ENCODE peak calls at places on chromosomes 6 and 20, in nine cellular contexts. One of them, this sample, is unnamed.

GRCh38 chr6:75493400-75494064 is at the start of gene FILIP1:
- DNase-seq in SHP77: no peak
- DNase-seq in NCI-H1105 treated with DMSO at 0.1 percent for 48 hours: peak; percentile 19
- DNase-seq in activated CD8-positive, alpha-beta memory T cell treated with anti-CD3 and anti-CD28 coated beads, Interleukin-2, amount 10 ng/mL, durations not matched to agents 7 days and 5 days: no peak
- DNase-seq in ELF-1: peak; percentile 57
- DNase-seq in activated T-helper 1 cell treated with anti-CD3 and anti-CD28 coated beads, Interleukin-12 subunit alpha, Interleukin-12 subunit beta, Interleukin-2, Interleukin-4 antibody, amounts not matched to agents 30 ng/mL and 10 ng/mL and 1 ng/mL, durations not matched to agents 14 hours and 24 hours and 36 hours: no peak
- DNase-seq in activated naive CD4-positive, alpha-beta T cell treated with Interleukin-2 at 50 U/mL for 16 hours: no peak
- DNase-seq in ACHN: no peak
- DNase-seq in NCI-H1092 treated with DMSO at 0.1 percent for 48 hours: no peak
- DNase-seq in this sample: no peak

GRCh38 chr6:160321729-160322505 is 26.3 kb upstream of the SLC22A3 start:
- DNase-seq in NCI-H1092 treated with DMSO at 0.1 percent for 48 hours: no peak
- DNase-seq in NCI-H1105 treated with DMSO at 0.1 percent for 48 hours: no peak
- DNase-seq in activated T-helper 1 cell treated with anti-CD3 and anti-CD28 coated beads, Interleukin-12 subunit alpha, Interleukin-12 subunit beta, Interleukin-2, Interleukin-4 antibody, amounts not matched to agents 30 ng/mL and 10 ng/mL and 1 ng/mL, durations not matched to agents 14 hours and 24 hours and 36 hours: no peak
- DNase-seq in SHP77: no peak
- DNase-seq in ACHN: no peak
- DNase-seq in ELF-1: no peak
- DNase-seq in activated CD8-positive, alpha-beta memory T cell treated with anti-CD3 and anti-CD28 coated beads, Interleukin-2, amount 10 ng/mL, durations not matched to agents 7 days and 5 days: no peak
- DNase-seq in activated naive CD4-positive, alpha-beta T cell treated with Interleukin-2 at 50 U/mL for 16 hours: no peak
- DNase-seq in this sample: no peak

GRCh38 chr20:1844723-1845523 is 50.3 kb upstream of the SIRPA start:
- DNase-seq in ELF-1: no peak
- DNase-seq in activated CD8-positive, alpha-beta memory T cell treated with anti-CD3 and anti-CD28 coated beads, Interleukin-2, amount 10 ng/mL, durations not matched to agents 7 days and 5 days: no peak
- DNase-seq in activated T-helper 1 cell treated with anti-CD3 and anti-CD28 coated beads, Interleukin-12 subunit alpha, Interleukin-12 subunit beta, Interleukin-2, Interleukin-4 antibody, amounts not matched to agents 30 ng/mL and 10 ng/mL and 1 ng/mL, durations not matched to agents 14 hours and 24 hours and 36 hours: peak; percentile 6
- DNase-seq in SHP77: no peak
- DNase-seq in NCI-H1105 treated with DMSO at 0.1 percent for 48 hours: peak; percentile 2
- DNase-seq in ACHN: no peak
- DNase-seq in activated naive CD4-positive, alpha-beta T cell treated with Interleukin-2 at 50 U/mL for 16 hours: peak; percentile 2
- DNase-seq in NCI-H1092 treated with DMSO at 0.1 percent for 48 hours: no peak
- DNase-seq in this sample: peak; percentile 89

GRCh38 chr20:49987868-49988690 is 5.3 kb downstream of the SNAI1 start:
- DNase-seq in ACHN: no peak
- DNase-seq in activated naive CD4-positive, alpha-beta T cell treated with Interleukin-2 at 50 U/mL for 16 hours: no peak
- DNase-seq in NCI-H1105 treated with DMSO at 0.1 percent for 48 hours: no peak
- DNase-seq in NCI-H1092 treated with DMSO at 0.1 percent for 48 hours: no peak
- DNase-seq in activated CD8-positive, alpha-beta memory T cell treated with anti-CD3 and anti-CD28 coated beads, Interleukin-2, amount 10 ng/mL, durations not matched to agents 7 days and 5 days: no peak
- DNase-seq in ELF-1: no peak
- DNase-seq in SHP77: no peak
- DNase-seq in activated T-helper 1 cell treated with anti-CD3 and anti-CD28 coated beads, Interleukin-12 subunit alpha, Interleukin-12 subunit beta, Interleukin-2, Interleukin-4 antibody, amounts not matched to agents 30 ng/mL and 10 ng/mL and 1 ng/mL, durations not matched to agents 14 hours and 24 hours and 36 hours: no peak
- DNase-seq in this sample: no peak

GRCh38 chr6:158072083-158072721 is 90.5 kb downstream of the SYNJ2 start:
- DNase-seq in activated CD8-positive, alpha-beta memory T cell treated with anti-CD3 and anti-CD28 coated beads, Interleukin-2, amount 10 ng/mL, durations not matched to agents 7 days and 5 days: peak; percentile 82
- DNase-seq in NCI-H1105 treated with DMSO at 0.1 percent for 48 hours: peak; percentile 73
- DNase-seq in activated T-helper 1 cell treated with anti-CD3 and anti-CD28 coated beads, Interleukin-12 subunit alpha, Interleukin-12 subunit beta, Interleukin-2, Interleukin-4 antibody, amounts not matched to agents 30 ng/mL and 10 ng/mL and 1 ng/mL, durations not matched to agents 14 hours and 24 hours and 36 hours: peak; percentile 60
- DNase-seq in NCI-H1092 treated with DMSO at 0.1 percent for 48 hours: peak; percentile 61
- DNase-seq in SHP77: peak; percentile 28
- DNase-seq in ELF-1: peak; percentile 80
- DNase-seq in ACHN: peak; percentile 57
- DNase-seq in activated naive CD4-positive, alpha-beta T cell treated with Interleukin-2 at 50 U/mL for 16 hours: peak; percentile 70
- DNase-seq in this sample: peak; percentile 85

GRCh38 chr6:141587482-141588266 is 545.1 kb upstream of the GJE1 start:
- DNase-seq in activated T-helper 1 cell treated with anti-CD3 and anti-CD28 coated beads, Interleukin-12 subunit alpha, Interleukin-12 subunit beta, Interleukin-2, Interleukin-4 antibody, amounts not matched to agents 30 ng/mL and 10 ng/mL and 1 ng/mL, durations not matched to agents 14 hours and 24 hours and 36 hours: no peak
- DNase-seq in NCI-H1105 treated with DMSO at 0.1 percent for 48 hours: no peak
- DNase-seq in ACHN: peak; percentile 2
- DNase-seq in activated CD8-positive, alpha-beta memory T cell treated with anti-CD3 and anti-CD28 coated beads, Interleukin-2, amount 10 ng/mL, durations not matched to agents 7 days and 5 days: no peak
- DNase-seq in NCI-H1092 treated with DMSO at 0.1 percent for 48 hours: no peak
- DNase-seq in activated naive CD4-positive, alpha-beta T cell treated with Interleukin-2 at 50 U/mL for 16 hours: no peak
- DNase-seq in ELF-1: no peak
- DNase-seq in SHP77: no peak
- DNase-seq in this sample: no peak

GRCh38 chr20:6632187-6632586 is 135.3 kb upstream of the BMP2 start:
- DNase-seq in activated CD8-positive, alpha-beta memory T cell treated with anti-CD3 and anti-CD28 coated beads, Interleukin-2, amount 10 ng/mL, durations not matched to agents 7 days and 5 days: no peak
- DNase-seq in activated naive CD4-positive, alpha-beta T cell treated with Interleukin-2 at 50 U/mL for 16 hours: no peak
- DNase-seq in activated T-helper 1 cell treated with anti-CD3 and anti-CD28 coated beads, Interleukin-12 subunit alpha, Interleukin-12 subunit beta, Interleukin-2, Interleukin-4 antibody, amounts not matched to agents 30 ng/mL and 10 ng/mL and 1 ng/mL, durations not matched to agents 14 hours and 24 hours and 36 hours: no peak
- DNase-seq in NCI-H1092 treated with DMSO at 0.1 percent for 48 hours: no peak
- DNase-seq in ELF-1: no peak
- DNase-seq in ACHN: peak; percentile 49
- DNase-seq in SHP77: peak; percentile 19
- DNase-seq in NCI-H1105 treated with DMSO at 0.1 percent for 48 hours: peak; percentile 4
- DNase-seq in this sample: no peak

GRCh38 chr6:87932361-87932760 is 115.3 kb upstream of the SPACA1 start:
- DNase-seq in ACHN: no peak
- DNase-seq in NCI-H1092 treated with DMSO at 0.1 percent for 48 hours: no peak
- DNase-seq in activated naive CD4-positive, alpha-beta T cell treated with Interleukin-2 at 50 U/mL for 16 hours: no peak
- DNase-seq in ELF-1: peak; percentile 26
- DNase-seq in activated T-helper 1 cell treated with anti-CD3 and anti-CD28 coated beads, Interleukin-12 subunit alpha, Interleukin-12 subunit beta, Interleukin-2, Interleukin-4 antibody, amounts not matched to agents 30 ng/mL and 10 ng/mL and 1 ng/mL, durations not matched to agents 14 hours and 24 hours and 36 hours: no peak
- DNase-seq in activated CD8-positive, alpha-beta memory T cell treated with anti-CD3 and anti-CD28 coated beads, Interleukin-2, amount 10 ng/mL, durations not matched to agents 7 days and 5 days: no peak
- DNase-seq in NCI-H1105 treated with DMSO at 0.1 percent for 48 hours: no peak
- DNase-seq in SHP77: peak; percentile 21
- DNase-seq in this sample: no peak

GRCh38 chr6:161522286-161522685 is 248.4 kb upstream of the AGPAT4 start:
- DNase-seq in activated T-helper 1 cell treated with anti-CD3 and anti-CD28 coated beads, Interleukin-12 subunit alpha, Interleukin-12 subunit beta, Interleukin-2, Interleukin-4 antibody, amounts not matched to agents 30 ng/mL and 10 ng/mL and 1 ng/mL, durations not matched to agents 14 hours and 24 hours and 36 hours: no peak
- DNase-seq in SHP77: no peak
- DNase-seq in NCI-H1092 treated with DMSO at 0.1 percent for 48 hours: no peak
- DNase-seq in NCI-H1105 treated with DMSO at 0.1 percent for 48 hours: no peak
- DNase-seq in ACHN: no peak
- DNase-seq in ELF-1: no peak
- DNase-seq in activated CD8-positive, alpha-beta memory T cell treated with anti-CD3 and anti-CD28 coated beads, Interleukin-2, amount 10 ng/mL, durations not matched to agents 7 days and 5 days: no peak
- DNase-seq in activated naive CD4-positive, alpha-beta T cell treated with Interleukin-2 at 50 U/mL for 16 hours: no peak
- DNase-seq in this sample: no peak

GRCh38 chr6:170463101-170463721 is 89.9 kb downstream of the PSMB1 start:
- DNase-seq in NCI-H1105 treated with DMSO at 0.1 percent for 48 hours: no peak
- DNase-seq in ELF-1: no peak
- DNase-seq in activated T-helper 1 cell treated with anti-CD3 and anti-CD28 coated beads, Interleukin-12 subunit alpha, Interleukin-12 subunit beta, Interleukin-2, Interleukin-4 antibody, amounts not matched to agents 30 ng/mL and 10 ng/mL and 1 ng/mL, durations not matched to agents 14 hours and 24 hours and 36 hours: no peak
- DNase-seq in SHP77: no peak
- DNase-seq in ACHN: no peak
- DNase-seq in NCI-H1092 treated with DMSO at 0.1 percent for 48 hours: no peak
- DNase-seq in activated CD8-positive, alpha-beta memory T cell treated with anti-CD3 and anti-CD28 coated beads, Interleukin-2, amount 10 ng/mL, durations not matched to agents 7 days and 5 days: no peak
- DNase-seq in activated naive CD4-positive, alpha-beta T cell treated with Interleukin-2 at 50 U/mL for 16 hours: no peak
- DNase-seq in this sample: no peak

GRCh38 chr6:76026101-76026500 is 46.4 kb downstream of the IMPG1 start:
- DNase-seq in NCI-H1092 treated with DMSO at 0.1 percent for 48 hours: no peak
- DNase-seq in activated CD8-positive, alpha-beta memory T cell treated with anti-CD3 and anti-CD28 coated beads, Interleukin-2, amount 10 ng/mL, durations not matched to agents 7 days and 5 days: no peak
- DNase-seq in activated naive CD4-positive, alpha-beta T cell treated with Interleukin-2 at 50 U/mL for 16 hours: no peak
- DNase-seq in ACHN: peak; percentile 4
- DNase-seq in activated T-helper 1 cell treated with anti-CD3 and anti-CD28 coated beads, Interleukin-12 subunit alpha, Interleukin-12 subunit beta, Interleukin-2, Interleukin-4 antibody, amounts not matched to agents 30 ng/mL and 10 ng/mL and 1 ng/mL, durations not matched to agents 14 hours and 24 hours and 36 hours: no peak
- DNase-seq in NCI-H1105 treated with DMSO at 0.1 percent for 48 hours: no peak
- DNase-seq in SHP77: no peak
- DNase-seq in ELF-1: no peak
- DNase-seq in this sample: no peak

GRCh38 chr6:84868149-84868548 is 103.8 kb upstream of the TBX18 start:
- DNase-seq in NCI-H1105 treated with DMSO at 0.1 percent for 48 hours: no peak
- DNase-seq in activated T-helper 1 cell treated with anti-CD3 and anti-CD28 coated beads, Interleukin-12 subunit alpha, Interleukin-12 subunit beta, Interleukin-2, Interleukin-4 antibody, amounts not matched to agents 30 ng/mL and 10 ng/mL and 1 ng/mL, durations not matched to agents 14 hours and 24 hours and 36 hours: no peak
- DNase-seq in activated CD8-positive, alpha-beta memory T cell treated with anti-CD3 and anti-CD28 coated beads, Interleukin-2, amount 10 ng/mL, durations not matched to agents 7 days and 5 days: no peak
- DNase-seq in SHP77: no peak
- DNase-seq in ACHN: no peak
- DNase-seq in activated naive CD4-positive, alpha-beta T cell treated with Interleukin-2 at 50 U/mL for 16 hours: no peak
- DNase-seq in NCI-H1092 treated with DMSO at 0.1 percent for 48 hours: no peak
- DNase-seq in ELF-1: no peak
- DNase-seq in this sample: no peak

GRCh38 chr20:64093013-64093503 is 8.9 kb upstream of the LKAAEAR1 start:
- DNase-seq in activated T-helper 1 cell treated with anti-CD3 and anti-CD28 coated beads, Interleukin-12 subunit alpha, Interleukin-12 subunit beta, Interleukin-2, Interleukin-4 antibody, amounts not matched to agents 30 ng/mL and 10 ng/mL and 1 ng/mL, durations not matched to agents 14 hours and 24 hours and 36 hours: no peak
- DNase-seq in NCI-H1092 treated with DMSO at 0.1 percent for 48 hours: no peak
- DNase-seq in activated naive CD4-positive, alpha-beta T cell treated with Interleukin-2 at 50 U/mL for 16 hours: no peak
- DNase-seq in NCI-H1105 treated with DMSO at 0.1 percent for 48 hours: no peak
- DNase-seq in ACHN: no peak
- DNase-seq in ELF-1: peak; percentile 60
- DNase-seq in activated CD8-positive, alpha-beta memory T cell treated with anti-CD3 and anti-CD28 coated beads, Interleukin-2, amount 10 ng/mL, durations not matched to agents 7 days and 5 days: no peak
- DNase-seq in SHP77: peak; percentile 78
- DNase-seq in this sample: no peak

GRCh38 chr20:51926670-51927305 is 124.5 kb upstream of the SALL4 start:
- DNase-seq in activated CD8-positive, alpha-beta memory T cell treated with anti-CD3 and anti-CD28 coated beads, Interleukin-2, amount 10 ng/mL, durations not matched to agents 7 days and 5 days: no peak
- DNase-seq in ELF-1: no peak
- DNase-seq in NCI-H1092 treated with DMSO at 0.1 percent for 48 hours: no peak
- DNase-seq in SHP77: no peak
- DNase-seq in activated naive CD4-positive, alpha-beta T cell treated with Interleukin-2 at 50 U/mL for 16 hours: no peak
- DNase-seq in ACHN: no peak
- DNase-seq in activated T-helper 1 cell treated with anti-CD3 and anti-CD28 coated beads, Interleukin-12 subunit alpha, Interleukin-12 subunit beta, Interleukin-2, Interleukin-4 antibody, amounts not matched to agents 30 ng/mL and 10 ng/mL and 1 ng/mL, durations not matched to agents 14 hours and 24 hours and 36 hours: no peak
- DNase-seq in NCI-H1105 treated with DMSO at 0.1 percent for 48 hours: no peak
- DNase-seq in this sample: no peak

GRCh38 chr20:4084096-4084495 is 68.7 kb upstream of the RNF24 start:
- DNase-seq in activated T-helper 1 cell treated with anti-CD3 and anti-CD28 coated beads, Interleukin-12 subunit alpha, Interleukin-12 subunit beta, Interleukin-2, Interleukin-4 antibody, amounts not matched to agents 30 ng/mL and 10 ng/mL and 1 ng/mL, durations not matched to agents 14 hours and 24 hours and 36 hours: no peak
- DNase-seq in ELF-1: no peak
- DNase-seq in activated naive CD4-positive, alpha-beta T cell treated with Interleukin-2 at 50 U/mL for 16 hours: no peak
- DNase-seq in NCI-H1092 treated with DMSO at 0.1 percent for 48 hours: no peak
- DNase-seq in SHP77: no peak
- DNase-seq in activated CD8-positive, alpha-beta memory T cell treated with anti-CD3 and anti-CD28 coated beads, Interleukin-2, amount 10 ng/mL, durations not matched to agents 7 days and 5 days: no peak
- DNase-seq in NCI-H1105 treated with DMSO at 0.1 percent for 48 hours: no peak
- DNase-seq in ACHN: no peak
- DNase-seq in this sample: no peak

GRCh38 chr20:3721912-3722311 is 9.5 kb upstream of the SIGLEC1 start:
- DNase-seq in NCI-H1105 treated with DMSO at 0.1 percent for 48 hours: no peak
- DNase-seq in SHP77: no peak
- DNase-seq in ELF-1: no peak
- DNase-seq in NCI-H1092 treated with DMSO at 0.1 percent for 48 hours: no peak
- DNase-seq in activated CD8-positive, alpha-beta memory T cell treated with anti-CD3 and anti-CD28 coated beads, Interleukin-2, amount 10 ng/mL, durations not matched to agents 7 days and 5 days: no peak
- DNase-seq in ACHN: no peak
- DNase-seq in activated naive CD4-positive, alpha-beta T cell treated with Interleukin-2 at 50 U/mL for 16 hours: no peak
- DNase-seq in activated T-helper 1 cell treated with anti-CD3 and anti-CD28 coated beads, Interleukin-12 subunit alpha, Interleukin-12 subunit beta, Interleukin-2, Interleukin-4 antibody, amounts not matched to agents 30 ng/mL and 10 ng/mL and 1 ng/mL, durations not matched to agents 14 hours and 24 hours and 36 hours: no peak
- DNase-seq in this sample: no peak

GRCh38 chr6:130959938-130960337 is 103.1 kb downstream of the EPB41L2 start:
- DNase-seq in SHP77: no peak
- DNase-seq in activated CD8-positive, alpha-beta memory T cell treated with anti-CD3 and anti-CD28 coated beads, Interleukin-2, amount 10 ng/mL, durations not matched to agents 7 days and 5 days: no peak
- DNase-seq in ELF-1: no peak
- DNase-seq in NCI-H1092 treated with DMSO at 0.1 percent for 48 hours: no peak
- DNase-seq in ACHN: no peak
- DNase-seq in NCI-H1105 treated with DMSO at 0.1 percent for 48 hours: no peak
- DNase-seq in activated naive CD4-positive, alpha-beta T cell treated with Interleukin-2 at 50 U/mL for 16 hours: no peak
- DNase-seq in activated T-helper 1 cell treated with anti-CD3 and anti-CD28 coated beads, Interleukin-12 subunit alpha, Interleukin-12 subunit beta, Interleukin-2, Interleukin-4 antibody, amounts not matched to agents 30 ng/mL and 10 ng/mL and 1 ng/mL, durations not matched to agents 14 hours and 24 hours and 36 hours: no peak
- DNase-seq in this sample: no peak

GRCh38 chr6:156030053-156030452 is 574.4 kb upstream of the NOX3 start:
- DNase-seq in NCI-H1105 treated with DMSO at 0.1 percent for 48 hours: no peak
- DNase-seq in activated naive CD4-positive, alpha-beta T cell treated with Interleukin-2 at 50 U/mL for 16 hours: no peak
- DNase-seq in activated T-helper 1 cell treated with anti-CD3 and anti-CD28 coated beads, Interleukin-12 subunit alpha, Interleukin-12 subunit beta, Interleukin-2, Interleukin-4 antibody, amounts not matched to agents 30 ng/mL and 10 ng/mL and 1 ng/mL, durations not matched to agents 14 hours and 24 hours and 36 hours: no peak
- DNase-seq in ELF-1: no peak
- DNase-seq in NCI-H1092 treated with DMSO at 0.1 percent for 48 hours: no peak
- DNase-seq in activated CD8-positive, alpha-beta memory T cell treated with anti-CD3 and anti-CD28 coated beads, Interleukin-2, amount 10 ng/mL, durations not matched to agents 7 days and 5 days: no peak
- DNase-seq in ACHN: no peak
- DNase-seq in SHP77: no peak
- DNase-seq in this sample: no peak

This sample was measured in GM10248.